ENCODE peak calls at places on chromosomes 13 and 19, in seven cellular contexts. G is CD8-positive, alpha-beta T cell; I is fibroblast of the aortic adventitia; A is gastrocnemius medialis; W is AG09309; K is uterus; T is PC-3. J is an unnamed sample.

GRCh38 chr13:100197116-100197515 is 108.2 kb downstream of the PCCA start:
- DNase-seq in G (no peak), I (no peak), A (no peak), W (no peak), K (no peak), T (no peak), J (no peak)

GRCh38 chr13:98888222-98888889 is 89.5 kb downstream of the DOCK9 start:
- DNase-seq in G (no peak), I (no peak), A (no peak), W (no peak), K (no peak), T (no peak), J (no peak)

GRCh38 chr19:855566-856120 is 3.5 kb downstream of the ELANE start:
- DNase-seq in G (no peak), I (no peak), A (no peak), W (no peak), K (no peak), T (no peak), J (no peak)

GRCh38 chr19:43738780-43739211 is 16.0 kb downstream of the SMG9 start:
- DNase-seq in G (no peak), I (peak; percentile 33), A (no peak), W (no peak), K (no peak), T (no peak), J (no peak)

GRCh38 chr19:39351537-39352037 is 9.4 kb downstream of the SAMD4B start:
- DNase-seq in G (no peak), I (peak; percentile 46), A (no peak), W (no peak), K (no peak), T (no peak), J (peak; percentile 5)

GRCh38 chr19:19240476-19240875 is 28.7 kb downstream of the NCAN start:
- DNase-seq in G (no peak), I (no peak), A (no peak), W (no peak), K (no peak), T (no peak), J (no peak)

GRCh38 chr19:4988770-4989251 is 19.9 kb downstream of the KDM4B start:
- DNase-seq in G (no peak), I (peak; percentile 80), A (no peak), W (no peak), K (peak; percentile 84), T (no peak), J (peak; percentile 83)

GRCh38 chr13:26518433-26519084 is 38.9 kb upstream of the WASF3 start:
- DNase-seq in G (no peak), I (no peak), A (no peak), W (no peak), K (no peak), T (no peak), J (no peak)

GRCh38 chr13:59978862-59979261 is 184.9 kb downstream of the DIAPH3 start:
- DNase-seq in G (no peak), I (no peak), A (no peak), W (no peak), K (no peak), T (no peak), J (no peak)

GRCh38 chr13:32309812-32310706 is 5.1 kb downstream of the ZAR1L start:
- DNase-seq in G (no peak), I (peak; percentile 85), A (no peak), W (no peak), K (no peak), T (peak; percentile 65), J (peak; percentile 76)

GRCh38 chr13:91721413-91721812 is 323.0 kb downstream of the GPC5 start:
- DNase-seq in G (no peak), I (no peak), A (no peak), W (no peak), K (no peak), T (no peak), J (no peak)

GRCh38 chr19:17671906-17672305 is 16.2 kb downstream of the UNC13A start:
- DNase-seq in G (no peak), I (peak; percentile 42), A (no peak), W (no peak), K (no peak), T (peak; percentile 68), J (peak; percentile 19)

GRCh38 chr13:91308299-91308698 is 39.2 kb upstream of the MIR17HG start:
- DNase-seq in G (no peak), I (no peak), A (no peak), W (no peak), K (no peak), T (peak; percentile 3), J (no peak)

GRCh38 chr13:99990045-99990977 is 8.7 kb downstream of the ZIC2 start:
- DNase-seq in G (no peak), I (no peak), A (no peak), W (no peak), K (no peak), T (no peak), J (peak; percentile 69)

GRCh38 chr13:110676511-110677204 is 29.3 kb downstream of the CARS2 start:
- DNase-seq in G (peak; percentile 41), I (no peak), A (no peak), W (no peak), K (no peak), T (no peak), J (no peak)

GRCh38 chr13:101049166-101049850 is 367.0 kb downstream of the NALCN start:
- DNase-seq in G (no peak), I (peak; percentile 31), A (no peak), W (no peak), K (no peak), T (peak; percentile 39), J (peak; percentile 22)

GRCh38 chr19:41218615-41219507 is at the start of gene AXL:
- DNase-seq in G (no peak), I (peak; percentile 85), A (peak; percentile 76), W (peak; percentile 56), K (peak; percentile 84), T (peak; percentile 56), J (peak; percentile 76)

GRCh38 chr19:485122-485521 is 11.2 kb upstream of the MADCAM1 start:
- DNase-seq in G (no peak), I (no peak), A (no peak), W (no peak), K (no peak), T (no peak), J (no peak)

GRCh38 chr19:7822910-7823515 is 7.0 kb upstream of the EVI5L start:
- DNase-seq in G (no peak), I (no peak), A (no peak), W (no peak), K (no peak), T (no peak), J (no peak)

GRCh38 chr13:26861951-26862350 is 101.4 kb upstream of the GPR12 start:
- DNase-seq in G (no peak), I (no peak), A (no peak), W (no peak), K (no peak), T (no peak), J (no peak)

GRCh38 chr13:41053384-41053826 is 7.9 kb upstream of the WBP4 start:
- DNase-seq in G (no peak), I (peak; percentile 72), A (peak; percentile 52), W (peak; percentile 60), K (no peak), T (peak; percentile 48), J (no peak)
- H3K4me3 ChIP-seq in G (no peak overlapping the region), I (no peak overlapping the region), A (peak overlapping the region; percentile 3), W (no peak overlapping the region), K (no peak overlapping the region), T (peak overlapping the region; percentile 10), J (no peak overlapping the region)

DNA sequence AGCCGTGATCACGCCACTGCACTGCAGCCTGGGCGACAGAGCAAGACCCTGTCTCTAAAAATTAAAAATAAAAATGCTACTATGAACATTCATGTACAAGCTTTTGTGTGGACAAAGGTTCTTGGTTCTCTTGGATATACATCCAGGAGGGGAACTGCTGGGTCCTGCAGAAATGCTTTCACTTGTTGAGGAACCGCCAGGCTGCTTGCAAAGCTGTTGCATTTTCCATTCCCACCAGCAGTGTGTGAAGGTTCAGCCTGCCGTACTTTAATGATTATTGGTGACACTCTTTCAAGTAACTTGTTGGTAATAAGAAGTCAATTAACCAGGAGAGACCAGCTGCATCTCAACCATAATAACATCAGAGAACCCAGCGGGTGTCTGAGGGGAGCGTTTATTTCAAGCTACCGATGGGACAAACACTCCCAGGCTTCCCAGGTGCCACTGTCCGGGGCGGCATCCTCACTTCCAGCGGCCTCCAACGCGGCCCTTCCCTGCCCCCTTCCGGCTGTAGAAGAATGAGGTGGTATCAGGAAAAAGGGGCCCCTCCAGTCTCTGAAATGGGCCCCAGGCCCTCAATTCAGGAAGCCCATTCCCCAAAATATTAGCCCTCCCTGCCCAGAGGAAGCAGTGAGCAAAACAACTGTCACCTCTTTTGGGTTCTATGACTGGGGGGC is 15.2 kb upstream of the PPP1R12C start:
- DNase-seq in G (no peak), I (no peak), A (no peak), W (no peak), K (no peak), T (no peak), J (no peak)
- TF ChIP-seq CTCF in G (no peak), I (peak; percentile 4), A (no peak), W (peak; percentile 26), K (no peak), T (no peak), J (no peak)

GRCh38 chr13:53200498-53201453 is 172.2 kb downstream of the OLFM4 start:
- DNase-seq in G (no peak), I (no peak), A (no peak), W (no peak), K (no peak), T (no peak), J (no peak)

GRCh38 chr13:53198017-53198416 is 169.4 kb downstream of the OLFM4 start:
- DNase-seq in G (no peak), I (no peak), A (no peak), W (no peak), K (no peak), T (no peak), J (no peak)

GRCh38 chr13:53200075-53200474 is 171.5 kb downstream of the OLFM4 start:
- DNase-seq in G (no peak), I (no peak), A (no peak), W (no peak), K (no peak), T (no peak), J (no peak)

GRCh38 chr13:53197424-53197823 is 168.8 kb downstream of the OLFM4 start:
- DNase-seq in G (no peak), I (no peak), A (no peak), W (no peak), K (no peak), T (peak; percentile 1), J (no peak)

DNA sequence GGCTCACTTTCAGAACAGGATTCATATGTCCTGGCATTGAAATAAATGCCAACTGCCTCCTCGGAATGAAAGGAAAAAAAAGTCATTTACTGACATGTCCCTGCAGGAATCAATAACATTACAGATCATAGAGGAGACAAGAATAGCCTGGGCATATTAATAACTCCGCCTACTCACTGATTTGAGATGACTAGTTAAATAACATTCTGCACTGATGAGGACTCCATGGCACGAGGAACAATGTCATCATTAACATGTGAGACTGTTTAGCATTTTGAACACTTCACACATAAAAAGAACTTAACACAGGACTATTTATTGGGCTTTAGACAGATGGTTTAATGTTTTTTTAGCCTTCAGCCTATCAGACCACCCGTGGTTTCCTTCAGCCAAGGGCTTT is 170.1 kb downstream of the OLFM4 start:
- DNase-seq in G (no peak), I (no peak), A (no peak), W (no peak), K (no peak), T (no peak), J (no peak)
- H3K4me3 ChIP-seq in G (no peak overlapping the region), I (no peak overlapping the region), A (no peak overlapping the region), W (no peak overlapping the region), K (no peak overlapping the region), T (no peak overlapping the region), J (no peak overlapping the region)

DNA sequence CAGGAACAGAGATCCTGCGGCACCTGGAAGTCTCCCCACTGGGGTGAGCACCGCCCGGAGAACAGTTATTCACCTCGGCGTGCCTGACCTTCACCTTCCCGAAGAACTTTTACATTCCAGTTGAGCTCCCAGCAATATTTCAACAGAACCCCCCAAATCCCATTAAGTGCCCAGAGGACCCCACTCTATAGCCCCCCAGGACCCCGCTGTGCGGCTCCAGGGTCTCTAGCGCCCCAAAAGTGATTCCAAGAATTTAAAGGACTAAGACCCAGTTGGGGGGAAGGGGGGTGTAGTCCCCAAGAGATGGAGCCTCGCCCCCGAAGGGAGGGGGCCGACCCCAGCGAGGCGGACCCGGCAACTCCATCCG is 480 bp downstream of the GPR108 start:
- DNase-seq in G (no peak), I (no peak), A (no peak), W (no peak), K (no peak), T (no peak), J (no peak)
- TF ChIP-seq CTCF in G (no peak), I (no peak), A (no peak), W (no peak), K (no peak), T (no peak), J (no peak)

J was measured in astrocyte of the spinal cord.